ENCODE peak calls at places on chromosomes 13 and 19, in four cellular contexts. E is NCI-H1417, W is body of pancreas, V is ELR. S is an unnamed sample.

GRCh38 chr13:95192998-95193397 is 108.3 kb downstream of the ABCC4 start:
- DNase-seq in E (no peak), W (no peak), V (no peak), S (no peak)

GRCh38 chr19:18669524-18669817 is 14.0 kb upstream of the CRTC1 start:
- DNase-seq in W (no peak), E (no peak), V (peak), S (no peak)

GRCh38 chr13:24182703-24183081 is 22.2 kb downstream of the SPATA13 start:
- DNase-seq in W (peak), E (no peak), V (no peak), S (no peak)

GRCh38 chr19:24003537-24003936 is 83.5 kb upstream of the ZNF254 start:
- DNase-seq in W (no peak), V (no peak), E (no peak), S (no peak)

GRCh38 chr13:110521296-110521680 is 40.2 kb downstream of the RAB20 start:
- DNase-seq in V (no peak), W (no peak), E (no peak), S (no peak)

GRCh38 chr13:114212096-114212495 is 22.6 kb upstream of the CDC16 start:
- DNase-seq in W (no peak), E (no peak), V (peak), S (no peak)

GRCh38 chr13:42041017-42041683 is 7.3 kb upstream of the DGKH start:
- DNase-seq in V (peak), W (peak), E (peak), S (no peak)

GRCh38 chr13:42215578-42216421 is 56.2 kb upstream of the AKAP11 start:
- DNase-seq in E (peak), W (no peak), V (peak), S (no peak)

GRCh38 chr19:3471954-3472655 is 8.2 kb downstream of the SMIM24 start:
- DNase-seq in E (peak), W (peak), V (peak), S (no peak)

GRCh38 chr19:6238256-6238642 is 41.5 kb downstream of the MLLT1 start:
- DNase-seq in W (no peak), V (no peak), E (no peak), S (no peak)

GRCh38 chr13:52832268-52832667 is 16.2 kb downstream of the PCDH8 start:
- DNase-seq in W (no peak), V (no peak), E (peak), S (peak)

GRCh38 chr13:76035711-76036110 is 399.6 kb downstream of the LMO7 start:
- DNase-seq in E (no peak), V (peak), W (no peak), S (no peak)

GRCh38 chr19:28887920-28888618 is 324.9 kb downstream of the UQCRFS1 start:
- DNase-seq in V (no peak), W (no peak), E (no peak), S (no peak)

GRCh38 chr19:34962281-34962944 is 1.6 kb downstream of the ZNF792 start:
- DNase-seq in V (peak), W (no peak), E (no peak), S (no peak)

GRCh38 chr19:45304141-45304926 is 18.3 kb downstream of the CKM start:
- DNase-seq in V (no peak), W (no peak), E (no peak), S (no peak)

GRCh38 chr19:49554701-49555181 is 25.6 kb downstream of the NOSIP start:
- DNase-seq in W (peak), E (no peak), V (no peak), S (no peak)

GRCh38 chr19:10565028-10565566 is 713 bp downstream of the KRI1 start:
- DNase-seq in V (peak), E (peak), W (peak), S (no peak)

GRCh38 chr13:24670927-24671326 is 9.3 kb upstream of the ATP12A start:
- DNase-seq in V (peak), W (no peak), E (peak), S (no peak)

GRCh38 chr19:6023936-6024335 is 46.0 kb upstream of the RANBP3 start:
- DNase-seq in V (no peak), E (no peak), W (no peak), S (no peak)

GRCh38 chr19:4969772-4970531 is 1.0 kb downstream of the KDM4B start:
- DNase-seq in E (peak), V (peak), W (no peak), S (no peak)

GRCh38 chr13:84609716-84610115 is 727.4 kb upstream of the SLITRK1 start:
- DNase-seq in E (no peak), W (no peak), V (peak), S (no peak)

GRCh38 chr19:18683109-18683954 is at the start of gene CRTC1:
- DNase-seq in W (peak), V (peak), E (peak), S (peak)

GRCh38 chr19:12792048-12792852 is 964 bp downstream of the JUNB start:
- DNase-seq in V (peak), E (peak), W (peak), S (peak)

GRCh38 chr19:46461537-46461936 is 9.8 kb downstream of the PNMA8A start:
- DNase-seq in E (no peak), W (no peak), V (no peak), S (no peak)

GRCh38 chr19:50377051-50377441 is 789 bp downstream of the NR1H2 start:
- DNase-seq in E (peak), W (peak), V (no peak), S (no peak)

GRCh38 chr13:113358653-113359052 is 5.3 kb downstream of the GRTP1 start:
- DNase-seq in E (no peak), W (no peak), V (no peak), S (no peak)